ENCODE peak calls at places on chromosomes 3 and 15, in five cellular contexts. One of them, this sample, is unnamed.

GRCh38 chr3:133014325-133014724 is 23.9 kb upstream of the TMEM108 start:
- DNase-seq in NCI-H2171 treated with DMSO at 0.1 percent for 48 hours: no peak
- DNase-seq in progenitor cell of endocrine pancreas: no peak
- DNase-seq in putamen: no peak
- DNase-seq in cardiac fibroblast: no peak
- DNase-seq in this sample: no peak

GRCh38 chr3:71542548-71543370 is 40.8 kb downstream of the FOXP1 start:
- DNase-seq in NCI-H2171 treated with DMSO at 0.1 percent for 48 hours: peak
- DNase-seq in progenitor cell of endocrine pancreas: no peak
- DNase-seq in putamen: peak
- DNase-seq in cardiac fibroblast: peak
- DNase-seq in this sample: no peak

GRCh38 chr15:40047413-40048154 is 8.6 kb upstream of the SRP14 start:
- DNase-seq in NCI-H2171 treated with DMSO at 0.1 percent for 48 hours: no peak
- DNase-seq in progenitor cell of endocrine pancreas: no peak
- DNase-seq in putamen: no peak
- DNase-seq in cardiac fibroblast: peak
- DNase-seq in this sample: no peak

GRCh38 chr3:147002721-147003120 is 397.6 kb upstream of the PLSCR5 start:
- DNase-seq in NCI-H2171 treated with DMSO at 0.1 percent for 48 hours: no peak
- DNase-seq in progenitor cell of endocrine pancreas: no peak
- DNase-seq in putamen: no peak
- DNase-seq in cardiac fibroblast: no peak
- DNase-seq in this sample: no peak

GRCh38 chr15:83561661-83562060 is 92.3 kb upstream of the ADAMTSL3 start:
- DNase-seq in NCI-H2171 treated with DMSO at 0.1 percent for 48 hours: no peak
- DNase-seq in progenitor cell of endocrine pancreas: no peak
- DNase-seq in putamen: no peak
- DNase-seq in cardiac fibroblast: no peak
- DNase-seq in this sample: peak

GRCh38 chr3:153285194-153285641 is 123.2 kb downstream of the RAP2B start:
- DNase-seq in NCI-H2171 treated with DMSO at 0.1 percent for 48 hours: no peak
- DNase-seq in progenitor cell of endocrine pancreas: no peak
- DNase-seq in putamen: no peak
- DNase-seq in cardiac fibroblast: peak
- DNase-seq in this sample: peak

GRCh38 chr3:115785782-115786181 is 162.5 kb downstream of the GAP43 start:
- DNase-seq in NCI-H2171 treated with DMSO at 0.1 percent for 48 hours: no peak
- DNase-seq in progenitor cell of endocrine pancreas: no peak
- DNase-seq in putamen: no peak
- DNase-seq in cardiac fibroblast: no peak
- DNase-seq in this sample: no peak

GRCh38 chr3:62368705-62369475 is 4.5 kb downstream of the FEZF2 start:
- DNase-seq in NCI-H2171 treated with DMSO at 0.1 percent for 48 hours: no peak
- DNase-seq in progenitor cell of endocrine pancreas: no peak
- DNase-seq in putamen: no peak
- DNase-seq in cardiac fibroblast: no peak
- DNase-seq in this sample: no peak

GRCh38 chr15:78944202-78944625 is 632 bp downstream of the CTSH start:
- DNase-seq in NCI-H2171 treated with DMSO at 0.1 percent for 48 hours: peak
- DNase-seq in progenitor cell of endocrine pancreas: no peak
- DNase-seq in putamen: no peak
- DNase-seq in cardiac fibroblast: no peak
- DNase-seq in this sample: no peak

GRCh38 chr15:67307889-67308597 is 53.5 kb downstream of the IQCH start:
- DNase-seq in NCI-H2171 treated with DMSO at 0.1 percent for 48 hours: no peak
- DNase-seq in progenitor cell of endocrine pancreas: no peak
- DNase-seq in putamen: no peak
- DNase-seq in cardiac fibroblast: no peak
- DNase-seq in this sample: no peak

GRCh38 chr15:50146661-50147060 is 27.6 kb upstream of the ATP8B4 start:
- DNase-seq in NCI-H2171 treated with DMSO at 0.1 percent for 48 hours: no peak
- DNase-seq in progenitor cell of endocrine pancreas: no peak
- DNase-seq in putamen: no peak
- DNase-seq in cardiac fibroblast: no peak
- DNase-seq in this sample: no peak